ENCODE peak calls at places on chromosome 4, in six cellular contexts. B is SJSA1, H is A673, N is suprapubic skin, A is H9, E is kidney. V is an unnamed sample. For H3K4me1, the result is how much of the 10 kb centered on the place peaks cover.

GRCh38 chr4:76943129-76943620 is 6.4 kb upstream of the SEPTIN11 start:
- DNase-seq in B (no peak), H (no peak), N (no peak), A (no peak), E (no peak), V (no peak)

GRCh38 chr4:3342182-3342854 is 49.5 kb downstream of the RGS12 start:
- DNase-seq in B (peak), H (peak), N (no peak), A (no peak), E (no peak), V (no peak)

GRCh38 chr4:113760094-113760851 is 1.3 kb downstream of the CAMK2D start:
- DNase-seq in B (peak), H (peak), N (peak), A (no peak), E (peak), V (peak)

GRCh38 chr4:73776363-73776762 is 36.0 kb downstream of the CXCL8 start:
- DNase-seq in B (no peak), H (no peak), N (no peak), A (no peak), E (no peak), V (no peak)

GRCh38 chr4:89657931-89658700 is 178.8 kb downstream of the SNCA start:
- DNase-seq in B (no peak), H (peak), N (no peak), A (no peak), E (no peak), V (peak)

GRCh38 chr4:77177196-77177595 is 20.2 kb downstream of the CCNG2 start:
- DNase-seq in B (no peak), H (no peak), N (no peak), A (no peak), E (no peak), V (no peak)

GRCh38 chr4:146969126-146969525 is 23.5 kb upstream of the TTC29 start:
- DNase-seq in B (no peak), H (no peak), N (no peak), A (no peak), E (no peak), V (no peak)

GRCh38 chr4:157121396-157121795 is 45.4 kb downstream of the GLRB start:
- DNase-seq in B (no peak), H (no peak), N (no peak), A (no peak), E (no peak), V (no peak)

GRCh38 chr4:829761-830655 is 4.1 kb upstream of the CPLX1 start:
- DNase-seq in B (no peak), H (no peak), N (peak), A (no peak), E (peak), V (peak)

GRCh38 chr4:72767903-72768817 is 199.1 kb upstream of the ADAMTS3 start:
- DNase-seq in B (no peak), H (no peak), N (no peak), A (no peak), E (no peak), V (peak)

GRCh38 chr4:91298156-91298700 is 1005.5 kb upstream of the GRID2 start:
- DNase-seq in B (no peak), H (no peak), N (no peak), A (no peak), E (no peak), V (no peak)

GRCh38 chr4:173332963-173333657 is 1.0 kb downstream of the HMGB2 start:
- DNase-seq in B (no peak), H (no peak), N (no peak), A (no peak), E (no peak), V (peak)

GRCh38 chr4:188989371-188989770 is 850.1 kb downstream of the TRIML1 start:
- DNase-seq in B (no peak), H (no peak), N (no peak), A (no peak), E (no peak), V (no peak)

GRCh38 chr4:110631582-110632505 is 9.0 kb upstream of the PITX2 start:
- DNase-seq in B (no peak), H (peak), N (no peak), A (peak), E (peak), V (peak)

GRCh38 chr4:83548151-83548905 is 12.4 kb downstream of the GPAT3 start:
- DNase-seq in B (peak), H (peak), N (peak), A (peak), E (peak), V (peak)

GRCh38 chr4:85756938-85757337 is 282.0 kb downstream of the ARHGAP24 start:
- DNase-seq in B (no peak), H (peak), N (no peak), A (peak), E (no peak), V (peak)

GRCh38 chr4:7719354-7720174 is 220.1 kb downstream of the AFAP1 start:
- DNase-seq in B (peak), H (peak), N (no peak), A (peak), E (no peak), V (peak)

GRCh38 chr4:98491862-98492554 is 166.4 kb downstream of the TSPAN5 start:
- DNase-seq in B (peak), H (no peak), N (no peak), A (no peak), E (no peak), V (peak)

GRCh38 chr4:122017296-122017695 is 65.4 kb upstream of the TRPC3 start:
- DNase-seq in B (no peak), H (peak), N (no peak), A (no peak), E (no peak), V (peak)

GRCh38 chr4:2806392-2807355 is 13.8 kb downstream of the SH3BP2 start:
- DNase-seq in B (no peak), H (no peak), N (peak), A (no peak), E (peak), V (no peak)

DNA sequence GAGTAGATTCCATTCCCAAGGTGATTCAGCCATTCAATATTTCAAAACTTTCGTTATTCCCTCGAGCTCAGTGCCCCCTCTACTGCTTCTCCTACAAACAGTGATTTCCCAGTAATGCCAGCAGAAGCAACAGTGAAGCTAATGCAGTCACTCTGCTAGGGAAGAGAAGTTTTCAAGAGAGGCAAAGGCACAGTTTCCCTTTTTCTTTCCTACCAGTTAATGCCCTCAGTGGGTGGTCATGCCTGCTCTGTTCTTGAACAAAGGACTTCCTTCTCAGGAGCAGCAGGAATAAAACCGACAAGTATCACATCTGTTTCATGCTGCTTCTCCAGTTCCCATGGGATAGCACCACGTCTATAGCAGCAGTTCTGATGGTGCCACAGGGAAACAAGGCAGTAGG is 317.2 kb downstream of the TENM3 start:
- DNase-seq in B (peak), H (peak), N (no peak), A (peak), E (no peak), V (peak)
- H3K4me1 ChIP-seq in B (half or more), H (under half), N (under half), A (under half), E (under half), V (under half)

GRCh38 chr4:15031993-15032660 is 29.8 kb downstream of the CPEB2 start:
- DNase-seq in B (no peak), H (no peak), N (no peak), A (no peak), E (peak), V (no peak)
- H3K4me1 ChIP-seq in B (under half), H (under half), N (under half), A (under half), E (under half), V (under half)

DNA sequence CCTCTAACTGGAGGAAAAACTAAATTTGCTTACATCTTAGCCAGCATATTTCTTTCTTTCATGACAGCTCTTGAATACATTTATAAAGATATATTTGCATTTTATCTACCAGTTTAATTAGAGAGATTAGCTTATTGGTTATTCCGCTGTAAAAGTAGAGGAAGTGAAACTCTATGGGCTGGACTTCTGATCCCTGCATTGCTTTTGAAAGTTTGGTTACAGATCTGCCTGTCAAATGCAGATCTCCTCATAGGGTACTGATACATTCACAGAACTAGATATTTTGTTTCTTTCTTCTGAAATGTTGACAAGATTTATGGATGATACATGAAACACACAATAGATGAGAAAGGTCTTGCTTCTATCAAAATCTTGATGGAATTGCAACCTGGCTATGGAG is 581.4 kb upstream of the AADAT start:
- DNase-seq in B (no peak), H (no peak), N (no peak), A (no peak), E (no peak), V (no peak)
- H3K4me1 ChIP-seq in B (under half), H (under half), N (under half), A (under half), E (under half), V (under half)

GRCh38 chr4:10605056-10605455 is 79.5 kb downstream of the CLNK start:
- DNase-seq in B (no peak), H (no peak), N (no peak), A (no peak), E (no peak), V (no peak)

GRCh38 chr4:10596586-10597285 is 87.8 kb downstream of the CLNK start:
- DNase-seq in B (no peak), H (no peak), N (no peak), A (no peak), E (no peak), V (no peak)

GRCh38 chr4:10598829-10599228 is 85.7 kb downstream of the CLNK start:
- DNase-seq in B (no peak), H (no peak), N (no peak), A (no peak), E (no peak), V (no peak)

GRCh38 chr4:10599574-10599973 is 85.0 kb downstream of the CLNK start:
- DNase-seq in B (no peak), H (no peak), N (no peak), A (no peak), E (no peak), V (peak)
- H3K4me1 ChIP-seq in B (under half), H (under half), N (under half), A (under half), E (under half), V (under half)

DNA sequence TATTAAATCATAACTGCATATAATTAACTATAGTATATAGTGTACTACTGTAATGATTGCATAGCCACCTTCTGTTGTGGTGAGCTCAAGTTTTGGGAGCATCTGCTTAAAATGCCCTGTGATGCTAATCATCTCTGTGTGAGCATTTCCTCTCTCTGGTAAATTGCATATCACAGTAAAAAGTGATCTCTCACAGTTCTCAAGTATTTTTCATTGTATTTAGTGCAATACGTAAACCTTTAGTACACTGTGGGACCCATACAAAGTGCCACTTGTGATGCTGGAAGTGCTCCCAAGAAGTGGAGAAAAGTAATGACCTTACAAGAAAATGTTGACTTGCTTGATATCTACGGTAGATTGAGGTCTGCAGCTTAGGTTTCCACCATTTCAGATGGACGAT is 82.0 kb downstream of the WWC2 start:
- DNase-seq in B (no peak), H (peak), N (no peak), A (no peak), E (no peak), V (no peak)
- H3K4me1 ChIP-seq in B (half or more), H (under half), N (under half), A (under half), E (under half), V (under half)